ENCODE peak calls at places on chromosomes 13 and 19, in ten cellular contexts. G is stimulated activated CD8-positive, alpha-beta memory T cell treated with anti-CD3 and anti-CD28 coated beads, Interleukin-15, amount 100 ng/mL, for 24 hours; Q is NCI-H1105; Z is stimulated activated CD4-positive, alpha-beta T cell treated with anti-CD3 and anti-CD28 coated beads, TNF-alpha, amount 100 ng/mL, for 24 hours; O is RPMI7951; R is tibial artery; F is HuH-7.5; A is head of caudate nucleus; W is left ventricle myocardium inferior; C is AG09309. P is an unnamed sample.

GRCh38 chr13:34577051-34577450 is 365.0 kb upstream of the NBEA start:
- DNase-seq in G (no peak), Q (no peak), Z (no peak), O (peak), R (no peak), F (no peak), A (no peak), W (no peak), C (no peak), P (no peak)

GRCh38 chr13:113537909-113538688 is 46.5 kb upstream of the TFDP1 start:
- DNase-seq in G (no peak), Q (no peak), Z (no peak), O (no peak), R (no peak), F (no peak), A (no peak), W (no peak), C (no peak), P (no peak)

GRCh38 chr13:33235078-33235477 is 50.5 kb downstream of the STARD13 start:
- DNase-seq in G (no peak), Q (no peak), Z (no peak), O (peak), R (no peak), F (no peak), A (no peak), W (no peak), C (no peak), P (peak)

GRCh38 chr13:41401371-41401770 is 56.0 kb upstream of the RGCC start:
- DNase-seq in G (no peak), Q (no peak), Z (no peak), O (no peak), R (no peak), F (no peak), A (no peak), W (no peak), C (no peak), P (no peak)

GRCh38 chr13:59024434-59024833 is 1139.3 kb downstream of the DIAPH3 start:
- DNase-seq in G (no peak), Q (no peak), Z (no peak), O (no peak), R (no peak), F (no peak), A (no peak), W (no peak), C (no peak), P (no peak)

GRCh38 chr13:77616027-77616426 is 80.5 kb downstream of the SCEL start:
- DNase-seq in G (no peak), Q (no peak), Z (no peak), O (no peak), R (no peak), F (no peak), A (no peak), W (no peak), C (no peak), P (no peak)

GRCh38 chr13:99465454-99465853 is 35.8 kb upstream of the TM9SF2 start:
- DNase-seq in G (no peak), Q (peak), Z (no peak), O (no peak), R (no peak), F (no peak), A (no peak), W (no peak), C (no peak), P (no peak)

GRCh38 chr13:40801255-40802217 is 12.1 kb downstream of the SLC25A15 start:
- DNase-seq in G (no peak), Q (no peak), Z (no peak), O (no peak), R (no peak), F (no peak), A (no peak), W (no peak), C (no peak), P (no peak)

GRCh38 chr13:41386206-41386605 is 71.1 kb upstream of the RGCC start:
- DNase-seq in G (no peak), Q (no peak), Z (no peak), O (no peak), R (no peak), F (no peak), A (peak), W (no peak), C (no peak), P (no peak)

GRCh38 chr19:6712231-6712630 is 8.2 kb downstream of the C3 start:
- DNase-seq in G (no peak), Q (no peak), Z (no peak), O (no peak), R (no peak), F (no peak), A (no peak), W (no peak), C (no peak), P (no peak)

GRCh38 chr13:43583331-43583730 is 203.4 kb downstream of the ENOX1 start:
- DNase-seq in G (no peak), Q (no peak), Z (no peak), O (no peak), R (no peak), F (no peak), A (no peak), W (no peak), C (no peak), P (no peak)

GRCh38 chr13:110887955-110888333 is 26.9 kb downstream of the ANKRD10 start:
- DNase-seq in G (no peak), Q (no peak), Z (no peak), O (no peak), R (no peak), F (no peak), A (peak), W (no peak), C (no peak), P (no peak)

GRCh38 chr13:35887028-35887666 is 244.0 kb downstream of the DCLK1 start:
- DNase-seq in G (no peak), Q (no peak), Z (no peak), O (no peak), R (no peak), F (no peak), A (no peak), W (no peak), C (no peak), P (no peak)

GRCh38 chr19:17232258-17232657 is 6.2 kb downstream of the OCEL1 start:
- DNase-seq in G (no peak), Q (no peak), Z (no peak), O (no peak), R (no peak), F (no peak), A (no peak), W (no peak), C (no peak), P (no peak)

GRCh38 chr19:47790398-47790814 is 11.9 kb downstream of the SELENOW start:
- DNase-seq in G (peak), Q (peak), Z (peak), O (peak), R (peak), F (peak), A (peak), W (peak), C (no peak), P (no peak)

GRCh38 chr19:5186293-5187050 is 154.1 kb downstream of the PTPRS start:
- DNase-seq in G (no peak), Q (no peak), Z (no peak), O (peak), R (no peak), F (no peak), A (no peak), W (no peak), C (peak), P (no peak)

GRCh38 chr19:1518471-1518870 is 5.4 kb upstream of the PLK5 start:
- DNase-seq in G (no peak), Q (no peak), Z (no peak), O (no peak), R (no peak), F (no peak), A (no peak), W (no peak), C (no peak), P (no peak)

GRCh38 chr19:43504426-43505185 is at the start of gene PHLDB3:
- DNase-seq in G (no peak), Q (peak), Z (peak), O (no peak), R (no peak), F (peak), A (no peak), W (no peak), C (no peak), P (peak)

GRCh38 chr19:17289489-17289888 is 7.8 kb downstream of the ANKLE1 start:
- DNase-seq in G (no peak), Q (no peak), Z (peak), O (peak), R (no peak), F (peak), A (no peak), W (peak), C (peak), P (peak)

GRCh38 chr19:14094854-14095253 is 4.3 kb upstream of the SAMD1 start:
- DNase-seq in G (no peak), Q (no peak), Z (no peak), O (no peak), R (no peak), F (no peak), A (no peak), W (no peak), C (no peak), P (no peak)

GRCh38 chr13:113453962-113454361 is 674 bp upstream of the ADPRHL1 start:
- DNase-seq in G (no peak), Q (no peak), Z (no peak), O (no peak), R (no peak), F (no peak), A (no peak), W (no peak), C (peak), P (no peak)

GRCh38 chr13:69737129-69737935 is 370.3 kb upstream of the ATXN8OS start:
- DNase-seq in G (no peak), Q (no peak), Z (no peak), O (no peak), R (no peak), F (no peak), A (no peak), W (no peak), C (no peak), P (no peak)

GRCh38 chr13:40667622-40667978 is 1.2 kb upstream of the FOXO1 start:
- DNase-seq in G (no peak), Q (no peak), Z (no peak), O (no peak), R (peak), F (no peak), A (no peak), W (no peak), C (no peak), P (peak)

GRCh38 chr13:77800219-77800618 is 102.7 kb downstream of the SLAIN1 start:
- DNase-seq in G (no peak), Q (no peak), Z (no peak), O (no peak), R (no peak), F (no peak), A (no peak), W (no peak), C (peak), P (no peak)

GRCh38 chr19:13150187-13150918 is at the start of the genes IER2 and STX10:
- DNase-seq in G (peak), Q (peak), Z (peak), O (peak), R (peak), F (peak), A (peak), W (peak), C (peak), P (peak)

GRCh38 chr13:111940892-111941291 is 126.1 kb upstream of the SOX1 start:
- DNase-seq in G (no peak), Q (no peak), Z (no peak), O (no peak), R (no peak), F (no peak), A (no peak), W (no peak), C (no peak), P (no peak)

GRCh38 chr13:52955505-52955904 is 73.1 kb upstream of the OLFM4 start:
- DNase-seq in G (no peak), Q (no peak), Z (no peak), O (no peak), R (no peak), F (no peak), A (no peak), W (no peak), C (no peak), P (no peak)

GRCh38 chr19:10003271-10003670 is 7.0 kb downstream of the COL5A3 start:
- DNase-seq in G (no peak), Q (no peak), Z (no peak), O (no peak), R (no peak), F (no peak), A (no peak), W (no peak), C (no peak), P (no peak)

GRCh38 chr13:28718186-28718537 is 608 bp downstream of the SLC46A3 start:
- DNase-seq in G (no peak), Q (no peak), Z (no peak), O (peak), R (no peak), F (no peak), A (no peak), W (no peak), C (no peak), P (no peak)

GRCh38 chr19:743168-743687 is 7.7 kb upstream of the MISP start:
- DNase-seq in G (no peak), Q (peak), Z (no peak), O (no peak), R (no peak), F (no peak), A (no peak), W (peak), C (no peak), P (no peak)